ENCODE peak calls at places on chromosomes 16 and 17, in eight cellular contexts. P is naive thymus-derived CD4-positive, alpha-beta T cell; B is CD4-positive, CD25-positive, alpha-beta regulatory T cell; T is GM23248; S is CD4-positive, alpha-beta T cell; H is heart left ventricle; D is H9; M is ovary. U is an unnamed sample.

GRCh38 chr17:67474081-67474661 is 97.1 kb downstream of the PITPNC1 start:
- DNase-seq in H (peak), T (peak), S (no peak), M (peak), P (no peak), B (no peak), D (peak), U (no peak)

GRCh38 chr17:76354317-76354729 is 607 bp upstream of the PRPSAP1 start:
- DNase-seq in D (no peak), M (no peak), H (no peak), T (no peak), S (no peak), P (no peak), B (no peak), U (no peak)

GRCh38 chr17:20916383-20916782 is 126.4 kb downstream of the USP22 start:
- DNase-seq in B (no peak), P (no peak), H (no peak), M (no peak), D (no peak), S (no peak), T (no peak), U (no peak)

GRCh38 chr17:8963017-8963416 is 2.5 kb downstream of the PIK3R5 start:
- DNase-seq in M (no peak), T (no peak), B (no peak), P (no peak), S (no peak), D (no peak), H (no peak), U (no peak)

GRCh38 chr17:82228842-82229685 is at the start of gene SLC16A3:
- DNase-seq in M (peak), P (peak), T (peak), D (no peak), S (peak), H (peak), B (peak), U (peak)

GRCh38 chr17:54666559-54666958 is 234.1 kb upstream of the TOM1L1 start:
- DNase-seq in S (no peak), D (no peak), P (no peak), H (no peak), T (no peak), M (no peak), B (no peak), U (no peak)

GRCh38 chr17:17567631-17568030 is 23.9 kb downstream of the PEMT start:
- DNase-seq in D (no peak), S (no peak), P (no peak), B (no peak), M (peak), T (no peak), H (peak), U (peak)

GRCh38 chr16:73197598-73197997 is 149.7 kb upstream of the ZFHX3 start:
- DNase-seq in M (no peak), B (no peak), P (no peak), D (no peak), H (no peak), T (no peak), S (no peak), U (no peak)

GRCh38 chr16:7315813-7316212 is 16.8 kb upstream of the RBFOX1 start:
- DNase-seq in B (no peak), H (no peak), M (no peak), T (no peak), D (no peak), S (no peak), P (no peak), U (no peak)

GRCh38 chr17:7440113-7440822 is 956 bp downstream of the FGF11 start:
- DNase-seq in T (peak), D (peak), S (no peak), P (peak), H (peak), B (no peak), M (peak), U (peak)

GRCh38 chr17:17494499-17495447 is 1.4 kb downstream of the RASD1 start:
- DNase-seq in S (no peak), H (peak), M (peak), T (peak), D (peak), B (peak), P (peak), U (peak)

GRCh38 chr17:76492989-76493501 is 8.2 kb downstream of the RHBDF2 start:
- DNase-seq in B (no peak), T (peak), M (peak), P (peak), S (no peak), D (no peak), H (peak), U (peak)

GRCh38 chr17:290626-291025 is 62.0 kb downstream of the RPH3AL start:
- DNase-seq in H (no peak), T (no peak), P (no peak), S (no peak), M (peak), D (no peak), B (no peak), U (peak)

GRCh38 chr17:28368306-28368831 is 1.7 kb downstream of the VTN start:
- DNase-seq in T (no peak), H (no peak), S (no peak), P (no peak), B (no peak), M (no peak), D (no peak), U (no peak)

GRCh38 chr16:53922805-53923645 is 219.1 kb downstream of the FTO start:
- DNase-seq in B (no peak), T (no peak), P (no peak), M (no peak), S (no peak), D (no peak), H (no peak), U (peak)

GRCh38 chr16:73890524-73891500 is 405.8 kb upstream of the PSMD7 start:
- DNase-seq in B (no peak), M (no peak), T (no peak), S (no peak), H (no peak), D (peak), P (no peak), U (no peak)

GRCh38 chr17:74123350-74123749 is 80.1 kb upstream of the RPL38 start:
- DNase-seq in T (peak), D (peak), P (no peak), M (no peak), B (no peak), S (no peak), H (no peak), U (no peak)

GRCh38 chr16:3951861-3952332 is 71.4 kb upstream of the CREBBP start:
- DNase-seq in M (no peak), B (no peak), D (no peak), P (no peak), T (peak), H (no peak), S (no peak), U (no peak)

GRCh38 chr17:37610971-37611370 is 1.8 kb upstream of the SYNRG start:
- DNase-seq in H (no peak), T (peak), P (no peak), S (no peak), B (no peak), M (no peak), D (no peak), U (no peak)

GRCh38 chr17:64460955-64461354 is 12.0 kb downstream of the MILR1 start:
- DNase-seq in S (no peak), H (peak), T (no peak), B (no peak), P (no peak), M (no peak), D (no peak), U (no peak)

GRCh38 chr16:66292241-66292935 is 74.1 kb upstream of the CDH5 start:
- DNase-seq in D (peak), H (no peak), S (no peak), B (no peak), M (no peak), T (no peak), P (no peak), U (no peak)

GRCh38 chr16:54281535-54282201 is 4.9 kb downstream of the IRX3 start:
- DNase-seq in M (no peak), S (no peak), B (no peak), P (no peak), T (no peak), D (no peak), H (peak), U (peak)

GRCh38 chr17:68863091-68863652 is 92.0 kb downstream of the ABCA8 start:
- DNase-seq in P (no peak), B (no peak), T (no peak), H (no peak), M (no peak), D (no peak), S (no peak), U (no peak)

GRCh38 chr17:2749058-2749783 is at the start of gene CCDC92B:
- DNase-seq in T (no peak), B (no peak), S (no peak), H (no peak), D (peak), M (no peak), P (no peak), U (no peak)

GRCh38 chr16:47019563-47019962 is 46.1 kb upstream of the DNAJA2 start:
- DNase-seq in T (peak), M (no peak), H (no peak), D (no peak), S (no peak), B (no peak), P (no peak), U (no peak)

GRCh38 chr17:19470529-19471261 is 59.7 kb downstream of the RNF112 start:
- DNase-seq in P (no peak), D (peak), S (no peak), B (no peak), H (peak), M (peak), T (peak), U (peak)

GRCh38 chr16:85485379-85485778 is 127.7 kb upstream of the GSE1 start:
- DNase-seq in S (no peak), H (no peak), P (no peak), T (no peak), M (no peak), D (no peak), B (no peak), U (no peak)

GRCh38 chr17:75539969-75540729 is 14.7 kb downstream of the LLGL2 start:
- DNase-seq in P (no peak), B (no peak), M (no peak), D (no peak), H (no peak), T (no peak), S (no peak), U (peak)

GRCh38 chr16:66228791-66229190 is 137.7 kb upstream of the CDH5 start:
- DNase-seq in M (peak), T (no peak), P (no peak), S (no peak), B (no peak), D (no peak), H (no peak), U (no peak)

GRCh38 chr16:27313422-27314160 is at the start of gene IL4R:
- DNase-seq in D (peak), M (peak), T (peak), P (peak), S (peak), H (peak), B (peak), U (peak)

GRCh38 chr16:50282010-50282538 is 15.7 kb downstream of the ADCY7 start:
- DNase-seq in D (no peak), T (no peak), S (peak), B (peak), P (no peak), M (no peak), H (peak), U (peak)

GRCh38 chr16:51426276-51426675 is 275.2 kb upstream of the SALL1 start:
- DNase-seq in S (no peak), P (no peak), M (no peak), B (no peak), D (no peak), T (no peak), H (no peak), U (no peak)

GRCh38 chr17:63700528-63701441 is 860 bp upstream of the LIMD2 start:
- DNase-seq in D (peak), H (peak), T (peak), B (peak), S (peak), P (peak), M (peak), U (no peak)

DNA sequence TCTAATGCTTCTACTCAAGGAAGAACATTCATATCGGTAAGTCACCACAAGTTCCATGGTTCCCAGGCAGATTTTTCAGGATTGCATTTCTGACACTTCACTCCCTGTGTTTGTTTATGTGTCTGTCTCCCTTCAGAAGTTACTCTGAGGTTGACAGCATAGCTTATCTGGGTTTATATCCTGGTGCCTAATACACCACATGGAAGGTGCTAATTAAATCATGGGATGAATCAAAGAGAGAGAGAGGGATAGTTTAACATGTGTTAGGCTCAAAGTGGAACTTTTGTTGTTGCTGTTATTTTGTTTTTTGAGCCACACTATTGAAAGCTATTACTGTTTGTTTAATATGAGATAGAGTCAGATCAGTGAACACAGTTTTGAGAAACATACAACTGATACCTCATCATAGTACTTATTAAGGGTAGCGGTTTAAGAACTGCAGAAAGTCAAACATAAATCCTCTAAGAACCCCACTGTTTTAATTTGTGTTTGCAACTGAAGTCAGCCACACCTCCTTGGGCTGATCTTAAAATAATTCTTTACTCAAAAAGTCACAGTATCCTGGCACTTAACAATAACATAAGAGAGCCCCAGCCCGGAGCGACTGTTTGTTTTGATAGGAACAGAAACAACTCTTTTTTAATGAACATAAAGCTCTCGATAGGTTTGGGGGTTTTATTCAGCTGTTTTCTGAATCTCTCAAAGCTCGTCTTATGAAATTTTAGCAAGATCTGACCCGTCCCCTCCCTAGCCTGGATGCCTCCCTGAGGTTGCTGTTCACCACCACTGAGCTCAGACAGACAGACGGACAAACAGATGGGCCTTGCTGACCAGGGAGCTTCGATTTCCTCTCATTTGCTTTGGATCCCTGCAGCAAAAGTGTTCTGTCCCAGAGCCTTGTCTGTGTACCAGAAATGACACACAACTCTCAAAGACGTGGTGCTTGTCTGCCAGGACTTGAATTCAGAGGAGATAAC is 98.3 kb upstream of the MYOCD start:
- DNase-seq in P (no peak), S (no peak), H (no peak), B (no peak), T (no peak), D (no peak), M (no peak), U (peak)
- H3K27ac ChIP-seq in P (no peak), S (no peak), H (no peak), B (no peak), T (no peak), D (no peak), M (no peak), U (no peak)

GRCh38 chr16:87185313-87185712 is 131.9 kb downstream of the C16orf95 start:
- DNase-seq in D (no peak), B (no peak), S (no peak), M (no peak), T (no peak), P (no peak), H (no peak), U (no peak)
- H3K27ac ChIP-seq in D (no peak), B (no peak), S (no peak), M (no peak), T (no peak), P (no peak), H (no peak), U (no peak)

GRCh38 chr17:77888242-77889134 is 70.0 kb upstream of the TNRC6C start:
- DNase-seq in T (peak), M (no peak), H (no peak), D (no peak), S (no peak), P (no peak), B (no peak), U (no peak)
- H3K27ac ChIP-seq in T (no peak), M (no peak), H (peak), D (no peak), S (peak), P (peak), B (peak), U (peak)

GRCh38 chr17:41957869-41958231 is 8.7 kb upstream of the CNP start:
- DNase-seq in D (no peak), H (no peak), T (no peak), M (no peak), B (no peak), S (no peak), P (no peak), U (no peak)
- H3K27ac ChIP-seq in D (no peak), H (no peak), T (no peak), M (no peak), B (no peak), S (no peak), P (no peak), U (no peak)

DNA sequence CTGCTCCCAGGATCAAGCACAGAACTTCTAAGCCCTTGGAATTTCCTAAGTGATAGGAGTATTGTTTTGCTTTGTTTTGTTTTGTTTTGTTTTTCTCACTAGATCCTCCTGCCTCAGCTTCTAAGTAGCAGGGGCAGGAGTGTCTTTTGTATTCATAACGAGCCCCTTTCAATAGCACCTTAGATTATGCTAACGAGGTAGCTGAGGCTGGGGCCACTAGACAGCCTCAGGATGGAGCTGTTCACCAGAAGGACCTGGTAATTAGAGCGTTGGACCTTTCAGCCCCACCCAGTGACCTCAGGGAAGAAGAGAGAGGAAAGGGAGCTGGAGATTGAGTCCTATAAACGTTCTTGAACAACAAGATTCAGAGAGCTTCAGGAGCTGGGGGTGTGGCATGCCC is 43.6 kb downstream of the IKZF3 start:
- DNase-seq in S (no peak), B (no peak), D (no peak), P (no peak), H (no peak), M (no peak), T (no peak), U (no peak)
- H3K27ac ChIP-seq in S (peak), B (peak), D (no peak), P (peak), H (no peak), M (no peak), T (no peak), U (no peak)

DNA sequence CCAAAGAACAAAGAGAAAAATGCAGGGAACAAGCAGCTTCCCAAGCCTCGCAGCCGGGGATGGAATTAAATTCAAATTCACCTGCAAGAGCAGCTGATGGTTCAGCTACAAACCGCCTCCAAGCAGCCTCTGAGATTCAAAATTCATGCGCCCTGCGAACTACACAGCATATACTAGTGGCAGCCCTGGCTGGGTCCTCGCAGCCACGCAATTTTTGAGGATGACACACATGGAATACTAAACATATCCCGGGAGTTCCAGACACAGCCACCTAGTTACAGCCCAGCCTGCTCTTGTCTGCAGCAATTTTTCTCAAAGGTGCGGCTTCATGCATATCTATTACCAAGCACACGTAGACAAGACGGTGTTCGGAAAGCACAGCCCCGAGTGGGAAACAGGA is 35.9 kb upstream of the KIFC3 start:
- DNase-seq in M (no peak), S (no peak), D (no peak), P (no peak), H (no peak), T (no peak), B (no peak), U (no peak)
- H3K27ac ChIP-seq in M (no peak), S (no peak), D (no peak), P (no peak), H (no peak), T (no peak), B (no peak), U (no peak)

U was measured in thyroid gland.